ENCODE peak calls at places on chromosome 15, in nine cellular contexts. U is stimulated activated naive B cell treated with anti-CD40 and anti-IgM and Interleukin-4, amounts not matched to agents 10 μg/mL and 1 μg/mL and 100 μg/mL, for 72 hours; C is NCI-H2081; S is anterior cingulate cortex; O is stimulated activated CD4-positive, alpha-beta T cell treated with anti-CD3 and anti-CD28 coated beads, Interleukin-12 subunit alpha, Interleukin-12 subunit beta, amount 100 ng/mL, for 4 hours; H is activated CD8-positive, alpha-beta memory T cell treated with anti-CD3 and anti-CD28 coated beads, Interleukin-2, amount 50 U/mL, for 48 hours; P is A549; Y is GM06990; R is retinal pigment epithelial cell. N is an unnamed sample.

GRCh38 chr15:36370735-36371115 is 208.7 kb upstream of the CDIN1 start:
- DNase-seq in U (no peak), C (no peak), S (no peak), O (no peak), H (no peak), P (no peak), Y (no peak), R (peak; percentile 39), N (no peak)

GRCh38 chr15:75361361-75361988 is 6.9 kb downstream of the MAN2C1 start:
- DNase-seq in U (no peak), C (no peak), S (no peak), O (no peak), H (no peak), P (no peak), Y (no peak), R (no peak), N (no peak)

GRCh38 chr15:25175789-25176615 is 221.2 kb downstream of the SNRPN start:
- DNase-seq in U (no peak), C (no peak), S (no peak), O (no peak), H (peak; percentile 23), P (no peak), Y (no peak), R (no peak), N (no peak)

GRCh38 chr15:34493001-34493400 is 55.4 kb upstream of the GOLGA8A start:
- DNase-seq in U (no peak), C (no peak), S (no peak), O (no peak), H (no peak), P (no peak), Y (no peak), R (no peak), N (no peak)

GRCh38 chr15:70140543-70141375 is 43.0 kb upstream of the TLE3 start:
- DNase-seq in U (peak; percentile 12), C (no peak), S (no peak), O (peak; percentile 7), H (no peak), P (no peak), Y (peak; percentile 63), R (no peak), N (no peak)

GRCh38 chr15:67091073-67091965 is 25.9 kb downstream of the SMAD3 start:
- DNase-seq in U (peak; percentile 76), C (no peak), S (no peak), O (no peak), H (peak; percentile 83), P (peak; percentile 85), Y (peak; percentile 76), R (peak; percentile 79), N (no peak)

GRCh38 chr15:63487076-63487757 is 17.2 kb upstream of the USP3 start:
- DNase-seq in U (peak; percentile 82), C (peak; percentile 69), S (peak; percentile 65), O (peak; percentile 86), H (peak; percentile 94), P (peak; percentile 96), Y (peak; percentile 84), R (no peak), N (peak; percentile 24)

GRCh38 chr15:78325092-78325843 is 14.9 kb upstream of the CRABP1 start:
- DNase-seq in U (no peak), C (no peak), S (no peak), O (no peak), H (no peak), P (no peak), Y (no peak), R (no peak), N (no peak)

GRCh38 chr15:41870689-41871081 is 23.2 kb downstream of the SPTBN5 start:
- DNase-seq in U (no peak), C (no peak), S (no peak), O (peak; percentile 38), H (peak; percentile 67), P (no peak), Y (no peak), R (peak; percentile 5), N (no peak)

GRCh38 chr15:66066005-66066404 is 187.5 kb downstream of the MEGF11 start:
- DNase-seq in U (no peak), C (no peak), S (no peak), O (no peak), H (no peak), P (no peak), Y (no peak), R (no peak), N (no peak)

GRCh38 chr15:28895566-28895965 is 9.8 kb downstream of the APBA2 start:
- DNase-seq in U (no peak), C (no peak), S (no peak), O (no peak), H (no peak), P (no peak), Y (no peak), R (no peak), N (no peak)

GRCh38 chr15:85337398-85338074 is 42.9 kb upstream of the AKAP13 start:
- DNase-seq in U (no peak), C (no peak), S (no peak), O (no peak), H (no peak), P (no peak), Y (no peak), R (no peak), N (no peak)

GRCh38 chr15:47332481-47332880 is 384.8 kb upstream of the SEMA6D start:
- DNase-seq in U (no peak), C (no peak), S (no peak), O (no peak), H (no peak), P (no peak), Y (no peak), R (peak; percentile 63), N (no peak)

GRCh38 chr15:84928843-84929168 is 44.3 kb downstream of the SLC28A1 start:
- DNase-seq in U (no peak), C (no peak), S (no peak), O (no peak), H (no peak), P (no peak), Y (no peak), R (no peak), N (no peak)

GRCh38 chr15:41919954-41920538 is 26.2 kb upstream of the SPTBN5 start:
- DNase-seq in U (peak; percentile 23), C (no peak), S (no peak), O (no peak), H (no peak), P (no peak), Y (no peak), R (no peak), N (no peak)

N was measured in NCI-H1694.